ENCODE peak calls at places on chromosomes 1 and 21, in eight cellular contexts. M is immature natural killer cell; P is head of caudate nucleus; V is substantia nigra; N is psoas muscle; A is prostate gland; I is CD8-positive, alpha-beta T cell; H is upper lobe of right lung. Y is an unnamed sample.

GRCh38 chr21:38831526-38832467 is 26.1 kb downstream of the ETS2 start:
- DNase-seq in M (peak), P (peak), V (no peak), N (peak), A (peak), I (no peak), H (no peak), Y (peak)

GRCh38 chr1:42423621-42424200 is 32.1 kb downstream of the ZMYND12 start:
- DNase-seq in M (no peak), P (no peak), V (no peak), N (no peak), A (no peak), I (no peak), H (no peak), Y (no peak)

GRCh38 chr1:44672254-44672955 is 1.9 kb downstream of the TMEM53 start:
- DNase-seq in M (no peak), P (no peak), V (no peak), N (no peak), A (no peak), I (no peak), H (peak), Y (no peak)

GRCh38 chr1:243483084-243483845 is 227.4 kb downstream of the SDCCAG8 start:
- DNase-seq in M (peak), P (peak), V (no peak), N (no peak), A (no peak), I (no peak), H (no peak), Y (no peak)

GRCh38 chr1:112297536-112297935 is 98.5 kb upstream of the CTTNBP2NL start:
- DNase-seq in M (no peak), P (no peak), V (no peak), N (no peak), A (no peak), I (no peak), H (no peak), Y (no peak)

GRCh38 chr21:42562816-42563215 is 49.2 kb downstream of the SLC37A1 start:
- DNase-seq in M (no peak), P (no peak), V (no peak), N (no peak), A (no peak), I (no peak), H (peak), Y (no peak)

GRCh38 chr1:226945106-226945857 is 5.2 kb downstream of the COQ8A start:
- DNase-seq in M (no peak), P (no peak), V (no peak), N (peak), A (peak), I (no peak), H (peak), Y (no peak)

GRCh38 chr1:33342041-33342723 is 21.3 kb upstream of the A3GALT2 start:
- DNase-seq in M (no peak), P (peak), V (peak), N (peak), A (peak), I (no peak), H (no peak), Y (peak)

GRCh38 chr21:44425895-44426662 is 29.2 kb upstream of the LRRC3 start:
- DNase-seq in M (no peak), P (no peak), V (no peak), N (no peak), A (no peak), I (no peak), H (peak), Y (no peak)

GRCh38 chr1:24727490-24728214 is 17.6 kb upstream of the CLIC4 start:
- DNase-seq in M (no peak), P (peak), V (no peak), N (peak), A (no peak), I (no peak), H (peak), Y (peak)

GRCh38 chr1:157495285-157495684 is 57.0 kb downstream of the FCRL5 start:
- DNase-seq in M (no peak), P (no peak), V (no peak), N (no peak), A (no peak), I (no peak), H (no peak), Y (no peak)

GRCh38 chr1:224669400-224669799 is 53.3 kb downstream of the CNIH3 start:
- DNase-seq in M (no peak), P (no peak), V (no peak), N (no peak), A (no peak), I (no peak), H (no peak), Y (no peak)

GRCh38 chr1:156870734-156871133 is 10.1 kb downstream of the NTRK1 start:
- DNase-seq in M (no peak), P (no peak), V (no peak), N (no peak), A (no peak), I (no peak), H (no peak), Y (peak)

GRCh38 chr1:186212574-186213224 is 162.4 kb downstream of the TPR start:
- DNase-seq in M (no peak), P (peak), V (no peak), N (no peak), A (peak), I (no peak), H (no peak), Y (peak)

GRCh38 chr1:103275725-103276124 is 167.4 kb upstream of the COL11A1 start:
- DNase-seq in M (no peak), P (no peak), V (no peak), N (no peak), A (no peak), I (no peak), H (no peak), Y (no peak)

GRCh38 chr1:216818284-216818683 is 95.1 kb upstream of the ESRRG start:
- DNase-seq in M (no peak), P (no peak), V (no peak), N (no peak), A (no peak), I (no peak), H (no peak), Y (no peak)

GRCh38 chr1:155007253-155007828 is 4.7 kb downstream of the ZBTB7B start:
- DNase-seq in M (no peak), P (peak), V (peak), N (peak), A (peak), I (no peak), H (peak), Y (no peak)

GRCh38 chr1:149879556-149879955 is 19.8 kb upstream of the BOLA1 start:
- DNase-seq in M (no peak), P (no peak), V (no peak), N (no peak), A (no peak), I (no peak), H (no peak), Y (no peak)

GRCh38 chr1:20402585-20403422 is 83.2 kb downstream of the CAMK2N1 start:
- DNase-seq in M (no peak), P (no peak), V (no peak), N (no peak), A (no peak), I (no peak), H (no peak), Y (no peak)

Y was measured in hepatic stellate cell.